ENCODE peak calls at places on chromosomes 7 and 10, in six cellular contexts. One of them, this sample, is unnamed.

GRCh38 chr7:141875453-141875852 is 34.2 kb upstream of the PRSS37 start:
- DNase-seq in stimulated activated CD4-positive, alpha-beta T cell treated with anti-CD3 and anti-CD28 coated beads, Interleukin-12 subunit alpha, Interleukin-12 subunit beta, amount 100 ng/mL, for 48 hours: no peak
- DNase-seq in substantia nigra: no peak
- DNase-seq in anterior cingulate cortex: no peak
- DNase-seq in HT-29: no peak
- DNase-seq in CD4-positive, alpha-beta T cell: no peak
- DNase-seq in this sample: no peak

GRCh38 chr7:105399043-105399725 is 10.5 kb upstream of the SRPK2 start:
- DNase-seq in stimulated activated CD4-positive, alpha-beta T cell treated with anti-CD3 and anti-CD28 coated beads, Interleukin-12 subunit alpha, Interleukin-12 subunit beta, amount 100 ng/mL, for 48 hours: no peak
- DNase-seq in HT-29: peak; percentile 46
- DNase-seq in CD4-positive, alpha-beta T cell: no peak
- DNase-seq in substantia nigra: no peak
- DNase-seq in anterior cingulate cortex: no peak
- DNase-seq in this sample: no peak

GRCh38 chr7:151626422-151627115 is 106.9 kb upstream of the RHEB start:
- DNase-seq in HT-29: peak; percentile 82
- DNase-seq in anterior cingulate cortex: no peak
- DNase-seq in substantia nigra: no peak
- DNase-seq in CD4-positive, alpha-beta T cell: no peak
- DNase-seq in stimulated activated CD4-positive, alpha-beta T cell treated with anti-CD3 and anti-CD28 coated beads, Interleukin-12 subunit alpha, Interleukin-12 subunit beta, amount 100 ng/mL, for 48 hours: no peak
- DNase-seq in this sample: peak; percentile 1

GRCh38 chr10:46542567-46543323 is 13.7 kb downstream of the GPRIN2 start:
- DNase-seq in substantia nigra: no peak
- DNase-seq in CD4-positive, alpha-beta T cell: no peak
- DNase-seq in stimulated activated CD4-positive, alpha-beta T cell treated with anti-CD3 and anti-CD28 coated beads, Interleukin-12 subunit alpha, Interleukin-12 subunit beta, amount 100 ng/mL, for 48 hours: no peak
- DNase-seq in anterior cingulate cortex: no peak
- DNase-seq in HT-29: no peak
- DNase-seq in this sample: no peak

GRCh38 chr7:91519241-91520200 is 255.3 kb downstream of the FZD1 start:
- DNase-seq in anterior cingulate cortex: no peak
- DNase-seq in stimulated activated CD4-positive, alpha-beta T cell treated with anti-CD3 and anti-CD28 coated beads, Interleukin-12 subunit alpha, Interleukin-12 subunit beta, amount 100 ng/mL, for 48 hours: no peak
- DNase-seq in substantia nigra: no peak
- DNase-seq in HT-29: no peak
- DNase-seq in CD4-positive, alpha-beta T cell: no peak
- DNase-seq in this sample: no peak

GRCh38 chr10:64091889-64092288 is 570.7 kb downstream of the REEP3 start:
- DNase-seq in stimulated activated CD4-positive, alpha-beta T cell treated with anti-CD3 and anti-CD28 coated beads, Interleukin-12 subunit alpha, Interleukin-12 subunit beta, amount 100 ng/mL, for 48 hours: no peak
- DNase-seq in CD4-positive, alpha-beta T cell: no peak
- DNase-seq in substantia nigra: peak; percentile 24
- DNase-seq in anterior cingulate cortex: no peak
- DNase-seq in HT-29: peak; percentile 39
- DNase-seq in this sample: no peak

GRCh38 chr7:44977304-44977858 is 1.4 kb downstream of the MYO1G start:
- DNase-seq in anterior cingulate cortex: no peak
- DNase-seq in stimulated activated CD4-positive, alpha-beta T cell treated with anti-CD3 and anti-CD28 coated beads, Interleukin-12 subunit alpha, Interleukin-12 subunit beta, amount 100 ng/mL, for 48 hours: peak; percentile 72
- DNase-seq in HT-29: no peak
- DNase-seq in substantia nigra: no peak
- DNase-seq in CD4-positive, alpha-beta T cell: peak; percentile 53
- DNase-seq in this sample: peak; percentile 73

GRCh38 chr10:127485153-127485857 is 63.8 kb upstream of the NPS start:
- DNase-seq in HT-29: no peak
- DNase-seq in substantia nigra: no peak
- DNase-seq in anterior cingulate cortex: no peak
- DNase-seq in CD4-positive, alpha-beta T cell: no peak
- DNase-seq in stimulated activated CD4-positive, alpha-beta T cell treated with anti-CD3 and anti-CD28 coated beads, Interleukin-12 subunit alpha, Interleukin-12 subunit beta, amount 100 ng/mL, for 48 hours: no peak
- DNase-seq in this sample: no peak

GRCh38 chr10:100927266-100927665 is 14.5 kb downstream of the SLF2 start:
- DNase-seq in CD4-positive, alpha-beta T cell: no peak
- DNase-seq in substantia nigra: no peak
- DNase-seq in HT-29: no peak
- DNase-seq in stimulated activated CD4-positive, alpha-beta T cell treated with anti-CD3 and anti-CD28 coated beads, Interleukin-12 subunit alpha, Interleukin-12 subunit beta, amount 100 ng/mL, for 48 hours: no peak
- DNase-seq in anterior cingulate cortex: no peak
- DNase-seq in this sample: no peak

GRCh38 chr7:47428052-47428779 is 153.7 kb downstream of the TNS3 start:
- DNase-seq in stimulated activated CD4-positive, alpha-beta T cell treated with anti-CD3 and anti-CD28 coated beads, Interleukin-12 subunit alpha, Interleukin-12 subunit beta, amount 100 ng/mL, for 48 hours: no peak
- DNase-seq in HT-29: no peak
- DNase-seq in substantia nigra: no peak
- DNase-seq in CD4-positive, alpha-beta T cell: no peak
- DNase-seq in anterior cingulate cortex: no peak
- DNase-seq in this sample: no peak

GRCh38 chr7:120842131-120842621 is 15.8 kb downstream of the TSPAN12 start:
- DNase-seq in CD4-positive, alpha-beta T cell: no peak
- DNase-seq in anterior cingulate cortex: no peak
- DNase-seq in stimulated activated CD4-positive, alpha-beta T cell treated with anti-CD3 and anti-CD28 coated beads, Interleukin-12 subunit alpha, Interleukin-12 subunit beta, amount 100 ng/mL, for 48 hours: no peak
- DNase-seq in HT-29: no peak
- DNase-seq in substantia nigra: no peak
- DNase-seq in this sample: no peak

GRCh38 chr7:50315193-50315592 is 10.7 kb downstream of the IKZF1 start:
- DNase-seq in CD4-positive, alpha-beta T cell: no peak
- DNase-seq in anterior cingulate cortex: no peak
- DNase-seq in HT-29: no peak
- DNase-seq in substantia nigra: no peak
- DNase-seq in stimulated activated CD4-positive, alpha-beta T cell treated with anti-CD3 and anti-CD28 coated beads, Interleukin-12 subunit alpha, Interleukin-12 subunit beta, amount 100 ng/mL, for 48 hours: no peak
- DNase-seq in this sample: no peak

GRCh38 chr10:59819265-59819664 is 66.0 kb upstream of the MRLN start:
- DNase-seq in HT-29: no peak
- DNase-seq in anterior cingulate cortex: no peak
- DNase-seq in CD4-positive, alpha-beta T cell: no peak
- DNase-seq in substantia nigra: no peak
- DNase-seq in stimulated activated CD4-positive, alpha-beta T cell treated with anti-CD3 and anti-CD28 coated beads, Interleukin-12 subunit alpha, Interleukin-12 subunit beta, amount 100 ng/mL, for 48 hours: no peak
- DNase-seq in this sample: no peak

GRCh38 chr7:121501566-121501965 is 105.5 kb upstream of the FAM3C start:
- DNase-seq in anterior cingulate cortex: no peak
- DNase-seq in CD4-positive, alpha-beta T cell: no peak
- DNase-seq in stimulated activated CD4-positive, alpha-beta T cell treated with anti-CD3 and anti-CD28 coated beads, Interleukin-12 subunit alpha, Interleukin-12 subunit beta, amount 100 ng/mL, for 48 hours: no peak
- DNase-seq in substantia nigra: no peak
- DNase-seq in HT-29: no peak
- DNase-seq in this sample: no peak

GRCh38 chr10:62851449-62851848 is 35.3 kb upstream of the EGR2 start:
- DNase-seq in anterior cingulate cortex: no peak
- DNase-seq in substantia nigra: no peak
- DNase-seq in CD4-positive, alpha-beta T cell: no peak
- DNase-seq in stimulated activated CD4-positive, alpha-beta T cell treated with anti-CD3 and anti-CD28 coated beads, Interleukin-12 subunit alpha, Interleukin-12 subunit beta, amount 100 ng/mL, for 48 hours: no peak
- DNase-seq in HT-29: peak; percentile 45
- DNase-seq in this sample: no peak

GRCh38 chr7:81769891-81770818 is at the start of gene HGF:
- DNase-seq in CD4-positive, alpha-beta T cell: no peak
- DNase-seq in anterior cingulate cortex: no peak
- DNase-seq in substantia nigra: peak; percentile 32
- DNase-seq in stimulated activated CD4-positive, alpha-beta T cell treated with anti-CD3 and anti-CD28 coated beads, Interleukin-12 subunit alpha, Interleukin-12 subunit beta, amount 100 ng/mL, for 48 hours: no peak
- DNase-seq in HT-29: no peak
- DNase-seq in this sample: no peak

GRCh38 chr7:116977172-116977571 is 23.9 kb downstream of the ST7 start:
- DNase-seq in anterior cingulate cortex: no peak
- DNase-seq in stimulated activated CD4-positive, alpha-beta T cell treated with anti-CD3 and anti-CD28 coated beads, Interleukin-12 subunit alpha, Interleukin-12 subunit beta, amount 100 ng/mL, for 48 hours: no peak
- DNase-seq in CD4-positive, alpha-beta T cell: no peak
- DNase-seq in substantia nigra: no peak
- DNase-seq in HT-29: no peak
- DNase-seq in this sample: no peak

GRCh38 chr7:2826806-2827205 is 17.3 kb downstream of the GNA12 start:
- DNase-seq in substantia nigra: no peak
- DNase-seq in CD4-positive, alpha-beta T cell: no peak
- DNase-seq in HT-29: no peak
- DNase-seq in stimulated activated CD4-positive, alpha-beta T cell treated with anti-CD3 and anti-CD28 coated beads, Interleukin-12 subunit alpha, Interleukin-12 subunit beta, amount 100 ng/mL, for 48 hours: no peak
- DNase-seq in anterior cingulate cortex: no peak
- DNase-seq in this sample: no peak

GRCh38 chr10:122655524-122656307 is 43.9 kb downstream of the C10orf120 start:
- DNase-seq in anterior cingulate cortex: no peak
- DNase-seq in stimulated activated CD4-positive, alpha-beta T cell treated with anti-CD3 and anti-CD28 coated beads, Interleukin-12 subunit alpha, Interleukin-12 subunit beta, amount 100 ng/mL, for 48 hours: no peak
- DNase-seq in substantia nigra: peak; percentile 36
- DNase-seq in CD4-positive, alpha-beta T cell: no peak
- DNase-seq in HT-29: no peak
- DNase-seq in this sample: no peak

GRCh38 chr10:61588770-61589211 is 73.9 kb upstream of the CABCOCO1 start:
- DNase-seq in anterior cingulate cortex: no peak
- DNase-seq in substantia nigra: no peak
- DNase-seq in stimulated activated CD4-positive, alpha-beta T cell treated with anti-CD3 and anti-CD28 coated beads, Interleukin-12 subunit alpha, Interleukin-12 subunit beta, amount 100 ng/mL, for 48 hours: no peak
- DNase-seq in HT-29: no peak
- DNase-seq in CD4-positive, alpha-beta T cell: no peak
- DNase-seq in this sample: no peak

GRCh38 chr10:133230387-133231195 is 574 bp downstream of the UTF1 start:
- DNase-seq in stimulated activated CD4-positive, alpha-beta T cell treated with anti-CD3 and anti-CD28 coated beads, Interleukin-12 subunit alpha, Interleukin-12 subunit beta, amount 100 ng/mL, for 48 hours: no peak
- DNase-seq in HT-29: no peak
- DNase-seq in anterior cingulate cortex: no peak
- DNase-seq in substantia nigra: no peak
- DNase-seq in CD4-positive, alpha-beta T cell: no peak
- DNase-seq in this sample: no peak

GRCh38 chr7:54541941-54542618 is at the start of gene VSTM2A:
- DNase-seq in HT-29: no peak
- DNase-seq in CD4-positive, alpha-beta T cell: no peak
- DNase-seq in substantia nigra: no peak
- DNase-seq in anterior cingulate cortex: no peak
- DNase-seq in stimulated activated CD4-positive, alpha-beta T cell treated with anti-CD3 and anti-CD28 coated beads, Interleukin-12 subunit alpha, Interleukin-12 subunit beta, amount 100 ng/mL, for 48 hours: no peak
- DNase-seq in this sample: no peak